ENCODE peak calls at places on chromosome 9, in eight cellular contexts. Z is right lobe of liver, Y is cardiac muscle cell, V is heart right ventricle, H is thyroid gland, J is OCI-LY7, S is stomach, G is adrenal gland. B is an unnamed sample.

GRCh38 chr9:129446828-129447550 is 173.9 kb downstream of the C9orf50 start:
- DNase-seq in J (peak), H (peak), G (no peak), Y (no peak), Z (no peak), V (no peak), S (no peak), B (no peak)

GRCh38 chr9:19807182-19807892 is 18.5 kb upstream of the SLC24A2 start:
- DNase-seq in V (no peak), Y (no peak), G (no peak), S (no peak), H (no peak), J (no peak), Z (no peak), B (no peak)

GRCh38 chr9:108108802-108109448 is 619.4 kb upstream of the KLF4 start:
- DNase-seq in Z (no peak), V (no peak), G (no peak), Y (peak), J (no peak), S (no peak), H (no peak), B (no peak)

GRCh38 chr9:99807276-99807852 is 14.3 kb upstream of the NR4A3 start:
- DNase-seq in V (peak), H (peak), G (peak), Z (peak), S (peak), Y (peak), J (peak), B (peak)

GRCh38 chr9:16413509-16414016 is 456.9 kb downstream of the BNC2 start:
- DNase-seq in H (no peak), Z (no peak), J (no peak), V (no peak), G (peak), S (no peak), Y (peak), B (no peak)

GRCh38 chr9:96450613-96451544 is 910 bp downstream of the HABP4 start:
- DNase-seq in V (peak), Y (no peak), J (peak), S (peak), G (peak), H (peak), Z (peak), B (peak)

GRCh38 chr9:88033303-88033702 is 59.0 kb upstream of the CDK20 start:
- DNase-seq in Z (no peak), V (no peak), Y (no peak), H (no peak), J (no peak), G (no peak), S (no peak), B (no peak)

GRCh38 chr9:106700676-106701075 is 162.3 kb upstream of the ZNF462 start:
- DNase-seq in Z (no peak), G (peak), S (no peak), V (no peak), J (no peak), Y (no peak), H (no peak), B (no peak)

GRCh38 chr9:96344458-96345180 is 38.9 kb downstream of the SLC35D2 start:
- DNase-seq in J (peak), V (peak), Y (peak), S (no peak), H (peak), Z (no peak), G (peak), B (peak)

GRCh38 chr9:72362118-72362531 is 2.9 kb downstream of the ZFAND5 start:
- DNase-seq in Y (peak), G (no peak), J (no peak), Z (no peak), V (no peak), H (no peak), S (no peak), B (no peak)

GRCh38 chr9:36988848-36989247 is 45.2 kb downstream of the PAX5 start:
- DNase-seq in Y (no peak), V (no peak), J (peak), Z (no peak), S (no peak), H (no peak), G (no peak), B (no peak)

GRCh38 chr9:87592554-87593394 is 95.1 kb downstream of the DAPK1 start:
- DNase-seq in Y (peak), G (peak), S (peak), Z (peak), J (no peak), V (peak), H (peak), B (peak)

GRCh38 chr9:136254381-136255165 is 9.0 kb upstream of the QSOX2 start:
- DNase-seq in Y (peak), V (peak), J (no peak), G (peak), Z (peak), H (no peak), S (no peak), B (peak)

GRCh38 chr9:115525438-115526058 is 407.6 kb upstream of the TNC start:
- DNase-seq in Y (no peak), Z (no peak), G (no peak), J (no peak), V (no peak), H (no peak), S (no peak), B (no peak)

DNA sequence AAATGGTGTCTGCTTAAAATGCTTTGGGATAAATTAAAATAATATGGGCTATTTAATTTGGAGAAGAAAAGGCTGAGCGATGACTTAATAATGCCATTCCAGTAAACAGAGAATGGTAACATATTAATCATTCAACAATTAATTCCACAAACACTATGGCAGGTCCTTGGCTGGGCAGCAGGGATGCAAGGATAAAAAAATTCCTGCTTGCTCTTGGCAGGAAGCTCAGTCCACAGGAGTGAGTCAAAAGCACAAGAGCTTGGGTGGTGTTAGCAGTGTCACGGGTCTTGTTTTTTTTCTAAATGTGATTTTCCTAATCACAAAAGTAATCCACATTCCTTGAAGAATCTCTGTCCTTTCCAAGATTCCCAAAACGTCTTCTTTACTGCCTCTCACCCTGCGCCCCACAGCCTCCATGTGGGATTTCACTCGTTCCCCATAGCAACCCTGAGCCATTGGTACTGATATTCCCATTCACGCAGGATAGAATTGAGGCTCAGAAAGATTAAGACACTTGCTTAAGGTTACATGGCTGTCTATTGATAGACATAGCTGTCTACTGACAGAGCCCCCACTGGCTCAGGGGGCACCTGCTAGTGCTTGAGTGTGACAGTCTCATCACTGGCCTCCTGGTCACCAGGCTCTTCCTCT is 222.3 kb downstream of the MAPKAP1 start:
- DNase-seq in Y (peak), J (no peak), Z (no peak), V (no peak), S (no peak), H (no peak), G (peak), B (no peak)
- H3K27ac ChIP-seq in Y (peak), J (no peak), Z (no peak), V (peak), S (no peak), H (peak), G (peak), B (no peak)

GRCh38 chr9:133186736-133187135 is 22.3 kb downstream of the OBP2B start:
- DNase-seq in V (no peak), Z (no peak), Y (no peak), G (no peak), H (no peak), S (no peak), J (no peak), B (no peak)

GRCh38 chr9:133187561-133188005 is 21.5 kb downstream of the OBP2B start:
- DNase-seq in G (no peak), Y (no peak), H (peak), S (no peak), V (no peak), J (no peak), Z (no peak), B (no peak)

GRCh38 chr9:133189826-133190225 is 19.2 kb downstream of the OBP2B start:
- DNase-seq in H (no peak), Y (no peak), J (no peak), S (no peak), Z (no peak), V (no peak), G (peak), B (no peak)

GRCh38 chr9:133188843-133189180 is 20.2 kb downstream of the OBP2B start:
- DNase-seq in H (no peak), Y (no peak), J (no peak), V (no peak), G (peak), S (no peak), Z (no peak), B (no peak)

GRCh38 chr9:133188006-133188842 is 20.8 kb downstream of the OBP2B start:
- DNase-seq in V (no peak), G (no peak), S (no peak), H (peak), J (peak), Y (no peak), Z (no peak), B (no peak)
- TF ChIP-seq CTCF in V (peak), G (no peak), S (no peak), H (peak), J (peak), Y (peak), Z (no peak), B (no peak)

GRCh38 chr9:113219972-113220371 is 1.1 kb downstream of the FKBP15 start:
- DNase-seq in G (no peak), J (peak), V (no peak), S (no peak), Y (peak), Z (no peak), H (no peak), B (no peak)
- H3K4me3 ChIP-seq in G (no peak), J (peak), V (no peak), S (peak), Y (peak), Z (peak), H (no peak), B (peak)

DNA sequence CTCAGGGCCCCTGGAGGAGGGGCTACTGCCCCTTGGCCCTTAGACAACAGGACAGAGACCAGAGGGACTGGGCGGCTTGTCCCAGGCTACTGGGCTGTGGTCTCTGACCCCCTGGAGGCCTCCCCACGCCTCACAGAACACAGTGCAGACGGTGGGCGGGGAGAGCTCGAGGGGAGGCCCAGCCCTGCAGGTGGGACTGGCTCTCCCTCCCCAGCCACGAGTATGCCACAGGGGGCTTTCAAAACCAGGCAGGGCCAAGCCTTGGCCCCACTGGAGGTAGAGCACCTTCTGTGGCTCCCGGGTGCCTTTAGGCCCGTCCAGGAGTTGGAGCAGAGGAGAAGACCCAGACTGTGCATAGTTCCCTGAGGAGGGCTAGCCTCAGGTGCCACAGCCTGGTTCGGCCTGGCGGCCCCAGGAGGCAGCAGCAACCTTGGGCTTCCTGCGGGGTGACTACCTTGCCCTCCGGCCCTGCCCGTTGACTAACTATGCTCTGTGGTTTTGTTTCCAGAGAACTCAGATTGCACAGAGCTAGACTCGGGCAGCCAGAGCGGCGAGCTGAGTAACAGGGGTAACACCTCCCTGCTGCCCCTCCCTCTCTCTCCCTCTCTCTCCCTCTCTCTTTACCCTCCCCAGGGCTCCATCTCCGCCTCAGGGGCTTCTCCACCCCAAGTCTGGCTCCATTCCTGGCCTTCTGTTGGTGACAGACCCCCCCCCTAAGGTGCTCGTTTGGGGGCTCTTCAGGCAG is 15.5 kb downstream of the CARD19 start:
- DNase-seq in G (peak), Z (peak), V (no peak), Y (no peak), S (no peak), J (no peak), H (peak), B (peak)
- H3K27ac ChIP-seq in G (peak), Z (no peak), V (no peak), Y (no peak), S (no peak), J (no peak), H (no peak), B (no peak)

B was measured in pancreas.